ENCODE peak calls at places on chromosomes 5 and 9, in seven cellular contexts. O is NCI-H2081; W is stimulated activated CD8-positive, alpha-beta memory T cell treated with anti-CD3 and anti-CD28 coated beads, Interleukin-15, amount 100 ng/mL, for 24 hours; K is AG20443; J is nephron progenitor cell; X is bronchial epithelial cell; C is activated CD4-positive, alpha-beta T cell treated with anti-CD3 and anti-CD28 coated beads, Interleukin-2, amount 10 ng/mL, durations not matched to agents 7 days and 5 days. E is an unnamed sample.

GRCh38 chr9:14652729-14653377 is 40.4 kb downstream of the ZDHHC21 start:
- DNase-seq in O (peak), W (no peak), K (peak), J (no peak), X (peak), C (no peak), E (no peak)

GRCh38 chr9:17929506-17929905 is 350.6 kb downstream of the SH3GL2 start:
- DNase-seq in O (no peak), W (no peak), K (no peak), J (no peak), X (no peak), C (no peak), E (no peak)

GRCh38 chr9:113599647-113600476 is 136.3 kb downstream of the RGS3 start:
- DNase-seq in O (no peak), W (no peak), K (peak), J (no peak), X (no peak), C (no peak), E (peak)

GRCh38 chr9:113567361-113568080 is 104.0 kb downstream of the RGS3 start:
- DNase-seq in O (no peak), W (no peak), K (no peak), J (no peak), X (no peak), C (no peak), E (no peak)

GRCh38 chr5:175844174-175844573 is 27.2 kb upstream of the CPLX2 start:
- DNase-seq in O (no peak), W (no peak), K (no peak), J (no peak), X (no peak), C (no peak), E (no peak)

GRCh38 chr5:61085885-61086284 is 76.4 kb downstream of the SMIM15 start:
- DNase-seq in O (no peak), W (no peak), K (no peak), J (no peak), X (no peak), C (no peak), E (no peak)

GRCh38 chr9:69582018-69582417 is 90.2 kb downstream of the APBA1 start:
- DNase-seq in O (no peak), W (no peak), K (no peak), J (no peak), X (peak), C (no peak), E (no peak)

GRCh38 chr5:179455320-179455719 is 95.0 kb upstream of the RUFY1 start:
- DNase-seq in O (no peak), W (no peak), K (no peak), J (no peak), X (no peak), C (no peak), E (no peak)

GRCh38 chr9:86589273-86589672 is 235.1 kb upstream of the TUT7 start:
- DNase-seq in O (no peak), W (no peak), K (no peak), J (no peak), X (no peak), C (no peak), E (no peak)

GRCh38 chr9:125429476-125430160 is 168.0 kb downstream of the GAPVD1 start:
- DNase-seq in O (no peak), W (no peak), K (no peak), J (no peak), X (no peak), C (no peak), E (no peak)

GRCh38 chr5:151121652-151122051 is 35.9 kb downstream of the ANXA6 start:
- DNase-seq in O (no peak), W (no peak), K (no peak), J (no peak), X (no peak), C (no peak), E (no peak)

GRCh38 chr5:128455861-128456361 is 82.1 kb downstream of the FBN2 start:
- DNase-seq in O (no peak), W (no peak), K (no peak), J (no peak), X (no peak), C (no peak), E (no peak)

E was measured in pulmonary artery endothelial cell.